ENCODE peak calls at places on chromosomes 5 and 9, in six cellular contexts. R is adipocyte; Y is spleen; K is stimulated activated CD4-positive, alpha-beta T cell treated with anti-CD3 and anti-CD28 coated beads, Interleukin-1b, Interleukin-23, amount 100 ng/mL, for 1 hour; C is HTR-8/SVneo; E is T follicular helper cell. U is an unnamed sample.

GRCh38 chr5:13731229-13731628 is 213.3 kb downstream of the DNAH5 start:
- DNase-seq in R (no peak), Y (no peak), K (no peak), C (no peak), E (no peak), U (no peak)

GRCh38 chr5:32261198-32261597 is 51.5 kb downstream of the MTMR12 start:
- DNase-seq in R (no peak), Y (no peak), K (no peak), C (no peak), E (no peak), U (no peak)

GRCh38 chr5:178306430-178307225 is 74.0 kb upstream of the PHYKPL start:
- DNase-seq in R (no peak), Y (peak; percentile 64), K (no peak), C (no peak), E (no peak), U (no peak)

GRCh38 chr5:82417776-82418607 is 139.8 kb upstream of the RPS23 start:
- DNase-seq in R (peak; percentile 45), Y (no peak), K (no peak), C (no peak), E (no peak), U (no peak)

GRCh38 chr5:138789771-138790242 is 36.6 kb downstream of the CTNNA1 start:
- DNase-seq in R (peak; percentile 55), Y (no peak), K (no peak), C (peak; percentile 40), E (no peak), U (no peak)

GRCh38 chr5:175544108-175544511 is 65.8 kb downstream of the SFXN1 start:
- DNase-seq in R (no peak), Y (no peak), K (no peak), C (no peak), E (no peak), U (no peak)

GRCh38 chr5:173742432-173742816 is 126.0 kb upstream of the BOD1 start:
- DNase-seq in R (no peak), Y (no peak), K (no peak), C (no peak), E (no peak), U (no peak)

GRCh38 chr5:150517272-150518152 is 9.6 kb downstream of the NDST1 start:
- DNase-seq in R (peak; percentile 89), Y (no peak), K (no peak), C (peak; percentile 93), E (no peak), U (no peak)

GRCh38 chr9:85020791-85021190 is 351.3 kb downstream of the NTRK2 start:
- DNase-seq in R (no peak), Y (no peak), K (no peak), C (no peak), E (no peak), U (no peak)

U was measured in NCI-H1048.